ENCODE peak calls at places on chromosomes 11 and 22, in nine cellular contexts. K is CD4-positive, alpha-beta memory T cell; P is choroid plexus epithelial cell; F is fibroblast of pulmonary artery; G is AG09309; M is kidney; W is BJ; L is naive thymus-derived CD4-positive, alpha-beta T cell; T is HepG2. R is an unnamed sample.
A peak's percentile ranks its signal among the peaks of the same experiment; 100 is the strongest.

GRCh38 chr11:123454060-123454651 is 24.1 kb downstream of the GRAMD1B start:
- DNase-seq in K (peak; percentile 51), P (no peak), F (peak; percentile 96), G (no peak), M (no peak), W (peak; percentile 53), L (no peak), T (no peak), R (no peak)

GRCh38 chr11:75325713-75326438 is 25.6 kb downstream of the ARRB1 start:
- DNase-seq in K (no peak), P (peak; percentile 94), F (peak; percentile 91), G (peak; percentile 62), M (peak; percentile 90), W (peak; percentile 68), L (no peak), T (no peak), R (peak; percentile 87)

GRCh38 chr11:69449320-69450063 is 32.0 kb upstream of the LINC01488 start:
- DNase-seq in K (no peak), P (peak; percentile 29), F (peak; percentile 50), G (no peak), M (peak; percentile 91), W (no peak), L (no peak), T (peak; percentile 61), R (no peak)

GRCh38 chr11:9047986-9048522 is 43.3 kb downstream of the SCUBE2 start:
- DNase-seq in K (no peak), P (peak; percentile 35), F (peak; percentile 55), G (no peak), M (no peak), W (peak; percentile 23), L (no peak), T (no peak), R (no peak)

GRCh38 chr11:14768789-14769188 is 123.2 kb downstream of the CYP2R1 start:
- DNase-seq in K (peak; percentile 32), P (no peak), F (no peak), G (no peak), M (no peak), W (no peak), L (peak; percentile 29), T (no peak), R (no peak)

GRCh38 chr22:25567305-25567704 is 2.8 kb downstream of the GRK3 start:
- DNase-seq in K (no peak), P (no peak), F (no peak), G (no peak), M (no peak), W (no peak), L (no peak), T (no peak), R (no peak)

GRCh38 chr22:23250424-23251363 is 70.4 kb downstream of the BCR start:
- DNase-seq in K (no peak), P (no peak), F (no peak), G (no peak), M (no peak), W (no peak), L (no peak), T (peak; percentile 21), R (no peak)

GRCh38 chr22:19169947-19170318 is 8.6 kb downstream of the SLC25A1 start:
- DNase-seq in K (no peak), P (no peak), F (no peak), G (no peak), M (peak; percentile 77), W (no peak), L (no peak), T (no peak), R (no peak)

GRCh38 chr11:64674774-64675173 is 48.2 kb downstream of the NRXN2 start:
- DNase-seq in K (no peak), P (no peak), F (no peak), G (no peak), M (no peak), W (no peak), L (no peak), T (no peak), R (no peak)

GRCh38 chr22:46113110-46113909 is 37.0 kb upstream of the PPARA start:
- DNase-seq in K (no peak), P (no peak), F (no peak), G (no peak), M (no peak), W (no peak), L (no peak), T (no peak), R (no peak)

GRCh38 chr11:8282621-8283509 is 19.2 kb upstream of the LMO1 start:
- DNase-seq in K (no peak), P (no peak), F (no peak), G (no peak), M (no peak), W (no peak), L (no peak), T (no peak), R (no peak)

GRCh38 chr11:117197516-117198456 is 1.4 kb upstream of the TAGLN start:
- DNase-seq in K (no peak), P (peak; percentile 50), F (peak; percentile 61), G (no peak), M (peak; percentile 86), W (no peak), L (no peak), T (no peak), R (no peak)

GRCh38 chr11:117199916-117200812 is 994 bp downstream of the TAGLN start:
- DNase-seq in K (no peak), P (no peak), F (no peak), G (no peak), M (no peak), W (no peak), L (no peak), T (no peak), R (no peak)

GRCh38 chr11:117200813-117201515 is 1.8 kb downstream of the TAGLN start:
- DNase-seq in K (no peak), P (no peak), F (peak; percentile 36), G (no peak), M (no peak), W (no peak), L (no peak), T (no peak), R (no peak)

GRCh38 chr11:117198613-117199012 is 557 bp upstream of the TAGLN start:
- DNase-seq in K (no peak), P (no peak), F (no peak), G (no peak), M (no peak), W (no peak), L (no peak), T (no peak), R (no peak)

GRCh38 chr11:117199061-117199915 is at the start of gene TAGLN:
- DNase-seq in K (no peak), P (peak; percentile 95), F (peak; percentile 95), G (peak; percentile 78), M (peak; percentile 97), W (peak; percentile 86), L (no peak), T (peak; percentile 21), R (peak; percentile 79)
- H3K4me3 ChIP-seq in K (no peak within 1 kb of the TSS), P (peak within 1 kb of the TSS; percentile 66), F (peak within 1 kb of the TSS; percentile 67), G (peak within 1 kb of the TSS; percentile 63), M (peak within 1 kb of the TSS; percentile 59), W (peak within 1 kb of the TSS; percentile 63), L (no peak within 1 kb of the TSS), T (no peak within 1 kb of the TSS), R (peak within 1 kb of the TSS; percentile 50)

GRCh38 chr11:128471138-128471661 is 116.2 kb downstream of the ETS1 start:
- DNase-seq in K (peak; percentile 61), P (no peak), F (no peak), G (no peak), M (peak; percentile 76), W (no peak), L (peak; percentile 73), T (no peak), R (no peak)
- H3K4me3 ChIP-seq in K (peak overlapping the region; percentile 44), P (no peak overlapping the region), F (no peak overlapping the region), G (no peak overlapping the region), M (no peak overlapping the region), W (no peak overlapping the region), L (peak overlapping the region; percentile 63), T (no peak overlapping the region), R (no peak overlapping the region)

DNA sequence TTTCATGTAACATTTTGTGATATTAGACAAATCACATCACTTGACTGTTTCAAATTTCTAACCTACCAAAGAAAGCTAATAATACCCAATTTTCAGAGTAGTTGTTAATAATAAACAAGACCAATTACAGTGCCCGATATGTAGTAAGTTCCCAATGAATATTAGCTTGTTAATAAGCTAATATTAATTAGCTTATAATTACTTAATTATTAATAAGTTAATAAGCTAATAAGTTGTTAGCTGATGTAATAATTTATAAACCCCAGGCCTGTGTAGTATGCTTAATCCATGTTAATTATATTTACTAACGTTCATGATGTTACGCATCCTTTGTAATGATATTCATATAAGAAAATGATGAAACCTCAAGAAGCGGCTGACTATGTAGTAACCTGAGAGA is 643.8 kb upstream of the KIRREL3 start:
- DNase-seq in K (no peak), P (no peak), F (no peak), G (no peak), M (no peak), W (no peak), L (no peak), T (no peak), R (no peak)
- H3K4me3 ChIP-seq in K (no peak overlapping the region), P (no peak overlapping the region), F (no peak overlapping the region), G (no peak overlapping the region), M (no peak overlapping the region), W (no peak overlapping the region), L (no peak overlapping the region), T (no peak overlapping the region), R (no peak overlapping the region)

GRCh38 chr11:32100495-32100894 is 9.6 kb downstream of the RCN1 start:
- DNase-seq in K (no peak), P (no peak), F (no peak), G (no peak), M (no peak), W (no peak), L (no peak), T (no peak), R (peak; percentile 46)
- H3K4me3 ChIP-seq in K (no peak overlapping the region), P (no peak overlapping the region), F (no peak overlapping the region), G (no peak overlapping the region), M (no peak overlapping the region), W (no peak overlapping the region), L (no peak overlapping the region), T (no peak overlapping the region), R (no peak overlapping the region)

DNA sequence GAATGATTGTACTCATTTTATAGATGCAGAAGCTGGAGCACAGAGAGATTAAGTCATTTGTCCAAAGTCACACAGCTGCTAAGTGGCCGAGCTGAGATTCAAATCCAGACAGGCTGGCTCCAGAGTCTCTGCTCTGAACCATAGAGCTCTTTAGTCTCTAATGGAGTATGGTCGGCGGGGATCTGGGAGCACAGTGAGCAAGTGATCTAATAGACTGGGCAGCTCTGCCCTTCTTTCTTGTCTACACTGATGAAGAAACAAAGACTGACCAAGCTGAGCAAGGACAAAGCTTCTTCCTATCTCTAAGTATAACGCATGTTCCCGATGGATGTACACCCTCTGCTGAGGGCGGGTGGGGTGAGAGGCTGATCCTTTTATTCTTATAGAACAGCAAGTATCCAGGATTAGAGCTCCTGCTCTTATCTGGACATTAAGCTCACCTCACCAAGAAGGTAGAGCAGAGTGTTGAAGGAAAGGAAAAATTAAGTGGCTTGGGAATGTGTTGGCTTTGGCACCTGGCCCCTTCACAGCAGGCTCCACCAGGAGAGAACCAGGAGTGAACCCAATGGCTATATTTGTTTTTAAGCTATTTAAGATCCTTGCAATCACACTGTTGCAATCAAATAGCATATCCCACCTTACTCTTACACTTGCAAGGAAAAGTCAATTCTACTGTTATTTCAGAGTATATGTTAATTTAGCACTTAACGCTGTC is 68.7 kb downstream of the ETS1 start:
- DNase-seq in K (no peak), P (peak; percentile 54), F (no peak), G (no peak), M (no peak), W (no peak), L (no peak), T (no peak), R (no peak)
- H3K4me3 ChIP-seq in K (peak overlapping the region; percentile 92), P (peak overlapping the region; percentile 82), F (peak overlapping the region; percentile 94), G (peak overlapping the region; percentile 97), M (peak overlapping the region; percentile 85), W (peak overlapping the region; percentile 76), L (peak overlapping the region; percentile 96), T (no peak overlapping the region), R (peak overlapping the region; percentile 96)

GRCh38 chr11:60482361-60482760 is 10.2 kb upstream of the MS4A12 start:
- DNase-seq in K (no peak), P (no peak), F (no peak), G (no peak), M (no peak), W (no peak), L (no peak), T (no peak), R (no peak)
- H3K4me3 ChIP-seq in K (no peak overlapping the region), P (no peak overlapping the region), F (no peak overlapping the region), G (no peak overlapping the region), M (no peak overlapping the region), W (no peak overlapping the region), L (no peak overlapping the region), T (no peak overlapping the region), R (no peak overlapping the region)

R was measured in skeletal muscle cell.